ENCODE peak calls at places on chromosomes 16 and 17, in four cellular contexts. V is psoas muscle; Y is adrenal gland; M is effector memory CD4-positive, alpha-beta T cell. F is an unnamed sample.

GRCh38 chr16:30142672-30143346 is 19.8 kb upstream of the MAPK3 start:
- DNase-seq in V (no peak), M (no peak), Y (no peak), F (no peak)

GRCh38 chr17:57257213-57257873 is 1.0 kb downstream of the MSI2 start:
- DNase-seq in V (no peak), Y (no peak), M (no peak), F (no peak)

GRCh38 chr16:87834668-87835473 is 34.4 kb downstream of the SLC7A5 start:
- DNase-seq in V (peak; percentile 74), M (no peak), Y (peak; percentile 76), F (no peak)

GRCh38 chr16:20803192-20803560 is 3.1 kb downstream of the ERI2 start:
- DNase-seq in M (no peak), V (no peak), Y (no peak), F (no peak)

GRCh38 chr17:65666869-65667268 is 105.4 kb upstream of the AXIN2 start:
- DNase-seq in Y (no peak), M (no peak), V (no peak), F (no peak)

GRCh38 chr16:12546918-12547607 is 256.6 kb downstream of the CPPED1 start:
- DNase-seq in V (no peak), M (no peak), Y (no peak), F (no peak)

GRCh38 chr17:75551276-75551675 is 25.8 kb downstream of the LLGL2 start:
- DNase-seq in M (no peak), Y (no peak), V (no peak), F (no peak)

GRCh38 chr16:79100456-79100855 is 500.1 kb downstream of the MAF start:
- DNase-seq in V (no peak), M (no peak), Y (no peak), F (no peak)

GRCh38 chr16:77868478-77868877 is 80.1 kb downstream of the VAT1L start:
- DNase-seq in Y (no peak), M (no peak), V (no peak), F (no peak)

GRCh38 chr17:10033449-10033848 is 128.4 kb upstream of the RCVRN start:
- DNase-seq in V (no peak), M (no peak), Y (no peak), F (no peak)

GRCh38 chr16:85257483-85257882 is 145.2 kb upstream of the CIBAR2 start:
- DNase-seq in M (no peak), Y (no peak), V (no peak), F (no peak)

GRCh38 chr16:12700161-12700560 is 103.5 kb downstream of the CPPED1 start:
- DNase-seq in V (no peak), M (no peak), Y (no peak), F (no peak)

GRCh38 chr17:33436321-33436720 is 143.2 kb upstream of the ASIC2 start:
- DNase-seq in M (no peak), V (no peak), Y (no peak), F (no peak)

GRCh38 chr17:19237389-19238166 is 412 bp downstream of the EPN2 start:
- DNase-seq in V (peak; percentile 68), M (no peak), Y (peak; percentile 76), F (no peak)

GRCh38 chr17:63843387-63844292 is 1.2 kb upstream of the SMARCD2 start:
- DNase-seq in V (peak; percentile 74), M (no peak), Y (peak; percentile 84), F (no peak)

GRCh38 chr16:65044861-65045260 is 77.0 kb downstream of the CDH11 start:
- DNase-seq in M (no peak), Y (no peak), V (no peak), F (no peak)

GRCh38 chr17:17420561-17421269 is 56.1 kb upstream of the MED9 start:
- DNase-seq in M (no peak), Y (peak; percentile 84), V (peak; percentile 95), F (no peak)

GRCh38 chr17:73357318-73357717 is 45.5 kb upstream of the CDC42EP4 start:
- DNase-seq in Y (peak; percentile 92), M (no peak), V (no peak), F (no peak)

GRCh38 chr16:50644730-50645129 is 36.4 kb downstream of the SNX20 start:
- DNase-seq in V (no peak), M (no peak), Y (peak; percentile 70), F (no peak)
- H3K27ac ChIP-seq in V (no peak overlapping the region), M (no peak overlapping the region), Y (no peak overlapping the region), F (no peak overlapping the region)

GRCh38 chr17:1374426-1375177 is 25.4 kb downstream of the YWHAE start:
- DNase-seq in Y (no peak), V (no peak), M (no peak), F (no peak)

GRCh38 chr17:1371893-1372590 is 28.0 kb downstream of the YWHAE start:
- DNase-seq in V (no peak), M (no peak), Y (no peak), F (no peak)

GRCh38 chr17:1373710-1374237 is 26.2 kb downstream of the YWHAE start:
- DNase-seq in Y (no peak), M (no peak), V (no peak), F (no peak)

GRCh38 chr17:1375615-1376014 is 24.4 kb downstream of the YWHAE start:
- DNase-seq in Y (no peak), M (no peak), V (no peak), F (no peak)

DNA sequence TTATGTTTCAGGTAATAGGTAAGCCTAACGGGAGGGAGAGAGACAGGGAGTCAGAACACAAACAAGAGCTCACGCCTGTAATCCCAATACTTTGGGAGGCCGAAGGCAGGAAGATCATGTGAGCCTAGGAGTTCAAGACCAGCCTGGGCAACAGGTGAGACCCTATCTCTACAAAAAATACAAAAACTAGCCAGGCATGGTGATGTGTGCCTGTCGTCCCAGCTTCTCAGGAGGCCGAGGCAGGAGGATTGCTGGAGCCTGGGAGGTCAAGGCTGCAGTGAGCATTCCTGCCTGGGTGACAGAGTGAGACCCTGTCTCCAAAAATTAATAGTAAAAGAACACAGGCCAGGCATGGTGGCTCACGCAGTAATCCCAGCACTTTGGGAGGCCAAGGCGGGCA is 27.4 kb downstream of the YWHAE start:
- DNase-seq in V (no peak), Y (no peak), M (no peak), F (no peak)
- H3K4me1 ChIP-seq in V (peaks cover 83% of the 10 kb centered on the region), Y (peaks cover 77% of the 10 kb centered on the region), M (peaks cover 39% of the 10 kb centered on the region), F (peaks cover 99% of the 10 kb centered on the region)

DNA sequence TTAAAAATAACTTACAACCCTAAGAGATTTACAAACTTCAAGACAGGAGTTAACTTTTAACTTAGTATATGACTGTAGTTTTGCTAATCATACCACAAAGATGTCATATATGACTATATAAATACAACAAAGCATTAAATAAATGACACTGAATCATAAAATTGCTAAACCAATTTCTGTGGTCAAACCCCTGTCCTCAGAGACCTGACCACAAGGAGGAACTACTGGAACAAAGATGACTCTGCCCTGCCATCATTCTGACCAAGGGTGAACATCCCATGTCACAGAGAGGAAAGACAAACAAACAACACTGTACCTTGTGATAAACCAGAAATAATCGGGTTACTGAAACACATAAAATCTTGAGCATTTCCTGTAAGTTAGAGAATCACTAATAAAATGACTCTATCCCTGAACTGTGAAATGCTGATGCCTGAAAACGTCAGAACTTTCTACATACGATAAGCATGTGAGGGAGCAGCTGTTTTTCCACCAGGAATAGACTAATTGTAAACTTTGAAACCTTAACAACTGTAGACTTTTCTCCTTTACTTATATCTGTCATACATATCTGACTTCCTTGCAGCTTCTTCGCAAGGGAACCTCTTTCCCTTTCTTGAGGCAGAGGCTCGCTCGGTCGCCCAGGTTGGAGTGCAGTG is 47.9 kb downstream of the WDR59 start:
- DNase-seq in V (no peak), Y (no peak), M (no peak), F (no peak)
- H3K27ac ChIP-seq in V (no peak overlapping the region), Y (no peak overlapping the region), M (no peak overlapping the region), F (no peak overlapping the region)

DNA sequence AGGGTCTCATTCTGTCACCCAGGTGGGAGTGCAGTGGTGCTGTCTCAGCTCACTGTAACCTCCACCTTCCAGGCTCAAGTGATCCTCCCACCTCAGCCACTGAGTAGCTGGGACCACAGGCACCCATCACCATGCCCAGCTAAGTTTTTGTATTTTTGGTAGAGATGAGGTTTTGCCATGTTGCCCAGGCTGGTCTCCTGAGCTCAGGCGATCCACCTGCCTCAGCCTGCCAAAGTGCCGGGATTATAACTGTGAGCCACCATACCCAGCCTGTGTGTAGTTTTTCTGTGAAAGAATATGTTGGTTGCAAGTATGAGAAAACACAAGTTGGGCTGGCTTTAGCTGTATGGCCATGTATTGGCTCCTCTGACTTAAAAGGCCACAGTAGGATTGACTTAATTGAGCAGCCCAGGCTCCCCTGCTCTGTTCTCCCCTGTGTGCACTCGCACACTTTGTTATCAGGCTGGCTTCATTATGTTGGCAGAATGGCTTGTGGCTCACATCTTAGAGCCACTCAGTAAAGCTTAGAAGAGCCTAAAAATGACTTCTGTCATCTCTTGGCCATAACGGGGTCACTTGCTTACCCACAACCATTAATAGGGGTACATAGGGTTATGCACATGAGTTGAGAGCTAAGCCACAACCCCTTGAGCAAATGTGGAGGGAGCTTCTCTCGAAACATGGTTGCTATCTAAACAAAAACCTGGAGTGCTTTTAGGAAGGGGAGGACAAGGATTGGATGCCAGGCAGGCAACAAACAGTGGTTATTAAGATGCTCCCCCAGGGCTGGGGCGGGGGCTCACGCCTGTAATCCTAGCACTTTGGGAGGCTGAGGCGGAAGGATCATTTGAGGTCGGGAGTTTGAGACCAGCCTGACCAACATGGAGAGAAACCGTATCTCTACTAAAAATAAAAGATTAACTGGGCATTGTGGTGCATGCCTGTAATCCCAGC is 6.1 kb downstream of the HAPSTR1 start:
- DNase-seq in V (no peak), Y (no peak), M (no peak), F (no peak)
- H3K4me1 ChIP-seq in V (peaks cover 86% of the 10 kb centered on the region), Y (peaks cover 94% of the 10 kb centered on the region), M (peaks cover 64% of the 10 kb centered on the region), F (peaks cover 94% of the 10 kb centered on the region)

DNA sequence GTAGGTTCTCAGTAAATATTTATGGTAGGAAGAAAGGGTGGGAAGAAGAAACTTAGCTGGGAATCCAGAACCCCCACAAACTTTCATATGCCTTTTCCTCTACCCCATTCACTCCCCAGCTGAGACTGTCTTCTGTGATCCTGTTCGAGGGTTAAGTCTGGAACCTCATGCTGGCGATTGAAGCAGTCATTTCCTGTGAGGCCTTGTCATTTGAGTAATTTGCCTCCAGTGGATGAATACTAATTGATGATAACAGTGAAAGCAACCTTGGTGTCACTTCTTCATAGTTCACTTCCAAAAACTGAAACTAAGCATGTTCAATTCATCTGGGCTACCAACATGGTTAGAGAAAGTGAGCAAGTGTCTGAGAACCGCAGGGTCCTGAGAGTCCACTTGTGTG is 401.2 kb downstream of the CDH13 start:
- DNase-seq in Y (no peak), V (no peak), M (no peak), F (no peak)
- H3K27ac ChIP-seq in Y (no peak overlapping the region), V (no peak overlapping the region), M (no peak overlapping the region), F (no peak overlapping the region)

DNA sequence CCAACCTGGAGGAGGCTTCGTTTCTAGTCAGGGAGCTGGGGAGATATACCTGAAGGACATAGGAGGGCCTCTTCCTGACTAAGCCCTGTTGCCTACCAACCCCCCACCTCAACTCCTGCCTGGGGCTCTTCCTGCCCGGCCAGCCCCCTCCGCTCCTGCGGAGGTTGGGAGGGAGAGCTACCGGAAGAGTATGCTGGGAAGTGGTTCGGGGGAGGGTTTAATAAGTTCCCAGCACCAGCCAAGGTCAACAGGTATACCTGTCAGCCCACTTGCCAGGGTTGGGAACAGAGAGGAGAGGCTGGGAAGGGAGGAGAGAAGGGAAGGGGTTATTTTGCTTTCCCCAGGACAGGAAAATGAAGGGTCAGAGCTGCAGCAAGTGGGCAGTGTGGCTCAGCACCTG is 4.7 kb downstream of the PPP1R1B start:
- DNase-seq in M (no peak), V (no peak), Y (no peak), F (no peak)
- H3K4me1 ChIP-seq in M (peaks cover 13% of the 10 kb centered on the region), V (peaks cover 12% of the 10 kb centered on the region), Y (peaks cover 42% of the 10 kb centered on the region), F (peaks cover 17% of the 10 kb centered on the region)

GRCh38 chr17:2964831-2965230 is 98.6 kb downstream of the OR1D5 start:
- DNase-seq in M (no peak), V (no peak), Y (peak; percentile 51), F (no peak)
- H3K27ac ChIP-seq in M (no peak overlapping the region), V (no peak overlapping the region), Y (no peak overlapping the region), F (no peak overlapping the region)

GRCh38 chr17:46944931-46945330 is 22.0 kb downstream of the GOSR2 start:
- DNase-seq in M (no peak), V (no peak), Y (no peak), F (no peak)
- H3K4me1 ChIP-seq in M (peaks cover 10% of the 10 kb centered on the region), V (peaks cover 14% of the 10 kb centered on the region), Y (peaks cover 15% of the 10 kb centered on the region), F (peaks cover 15% of the 10 kb centered on the region)